ENCODE peak calls at places on chromosomes 16 and 17, in six cellular contexts. B, O, E, S, P and U are unnamed samples.

GRCh38 chr16:1825864-1826690 is 548 bp downstream of the HAGH start:
- DNase-seq in S (peak), O (peak), B (peak), P (peak), E (no peak), U (no peak)

GRCh38 chr17:38582069-38582468 is 23.7 kb downstream of the SRCIN1 start:
- DNase-seq in P (no peak), E (no peak), S (no peak), B (no peak), O (no peak), U (no peak)

GRCh38 chr16:85003076-85003475 is 8.3 kb downstream of the ZDHHC7 start:
- DNase-seq in S (no peak), P (no peak), E (no peak), O (no peak), B (peak), U (peak)

GRCh38 chr17:11986939-11987329 is 10.3 kb downstream of the ZNF18 start:
- DNase-seq in B (peak), P (no peak), O (peak), E (peak), S (peak), U (no peak)

GRCh38 chr16:85028638-85029412 is 1.2 kb downstream of the KIAA0513 start:
- DNase-seq in B (no peak), P (no peak), O (peak), S (peak), E (no peak), U (no peak)

GRCh38 chr17:77316191-77316641 is 175.4 kb downstream of the SEC14L1 start:
- DNase-seq in P (peak), B (peak), E (no peak), S (no peak), O (peak), U (peak)

GRCh38 chr17:73827627-73828241 is 183.5 kb upstream of the SDK2 start:
- DNase-seq in O (no peak), P (no peak), E (no peak), B (peak), S (no peak), U (peak)

GRCh38 chr16:57830890-57831484 is 28.7 kb upstream of the KIFC3 start:
- DNase-seq in S (peak), O (no peak), B (peak), E (no peak), P (no peak), U (no peak)

GRCh38 chr17:77271421-77271820 is 130.7 kb downstream of the SEC14L1 start:
- DNase-seq in B (no peak), O (no peak), P (no peak), S (peak), E (no peak), U (no peak)

GRCh38 chr16:57475711-57476339 is 10.5 kb downstream of the DOK4 start:
- DNase-seq in O (peak), B (peak), P (peak), E (no peak), S (peak), U (peak)

GRCh38 chr17:63369233-63369632 is 76.9 kb downstream of the CYB561 start:
- DNase-seq in O (peak), S (peak), E (no peak), P (no peak), B (no peak), U (no peak)

GRCh38 chr17:8964801-8965393 is 610 bp downstream of the PIK3R5 start:
- DNase-seq in O (no peak), E (no peak), S (no peak), P (no peak), B (no peak), U (peak)

DNA sequence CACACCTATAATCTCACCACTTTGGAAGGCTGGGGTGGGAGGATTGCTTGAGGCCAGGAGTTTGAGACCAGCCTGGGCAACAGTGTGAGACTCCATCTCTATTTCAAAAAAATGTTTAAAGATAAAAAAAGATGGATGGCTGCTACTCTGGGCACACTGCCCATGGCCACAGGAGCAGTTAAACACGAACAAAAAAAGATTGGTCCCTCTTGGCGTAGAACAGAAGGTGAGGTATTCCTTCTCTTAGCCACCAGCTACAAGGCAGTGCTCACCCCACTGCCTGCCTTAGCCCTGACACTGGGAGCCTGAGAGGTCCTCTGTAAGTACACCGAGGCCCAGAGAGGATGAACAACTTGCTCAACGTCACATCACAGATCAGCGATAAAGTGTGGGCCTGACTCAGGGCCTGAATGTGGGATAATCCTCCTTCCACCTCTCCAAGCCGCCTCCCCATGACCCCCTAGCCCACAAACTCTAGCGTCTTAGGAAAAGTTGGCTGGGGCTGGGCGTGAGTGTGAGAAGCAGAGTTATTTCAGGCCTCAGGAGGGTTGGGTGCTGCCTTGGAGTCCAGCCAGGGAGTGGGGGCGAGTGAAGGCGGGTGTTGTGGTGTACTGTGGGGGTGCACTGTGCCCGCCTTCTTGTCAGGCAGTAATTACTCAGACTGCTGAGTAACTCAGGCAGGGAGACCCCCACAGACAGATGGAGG is 2.3 kb upstream of the DPH1 start:
- DNase-seq in B (no peak), P (no peak), O (no peak), S (no peak), E (no peak), U (no peak)
- H3K4ac ChIP-seq in B (no peak), P (no peak), O (no peak), S (no peak), E (no peak), U (no peak)

GRCh38 chr17:40076595-40076994 is 13.8 kb downstream of the THRA start:
- DNase-seq in S (no peak), O (no peak), P (no peak), E (no peak), B (no peak), U (no peak)

GRCh38 chr17:40076101-40076498 is 13.3 kb downstream of the THRA start:
- DNase-seq in P (no peak), O (no peak), B (no peak), E (no peak), S (no peak), U (no peak)

GRCh38 chr17:40074871-40075215 is 12.1 kb downstream of the THRA start:
- DNase-seq in E (no peak), O (no peak), S (no peak), P (no peak), B (no peak), U (no peak)

GRCh38 chr17:40074175-40074512 is 11.4 kb downstream of the THRA start:
- DNase-seq in P (no peak), E (no peak), B (no peak), O (no peak), S (no peak), U (no peak)

GRCh38 chr17:40075216-40076100 is 12.7 kb downstream of the THRA start:
- DNase-seq in E (peak), B (peak), O (peak), S (peak), P (peak), U (peak)
- H3K4ac ChIP-seq in E (no peak), B (no peak), O (peak), S (no peak), P (no peak), U (no peak)

DNA sequence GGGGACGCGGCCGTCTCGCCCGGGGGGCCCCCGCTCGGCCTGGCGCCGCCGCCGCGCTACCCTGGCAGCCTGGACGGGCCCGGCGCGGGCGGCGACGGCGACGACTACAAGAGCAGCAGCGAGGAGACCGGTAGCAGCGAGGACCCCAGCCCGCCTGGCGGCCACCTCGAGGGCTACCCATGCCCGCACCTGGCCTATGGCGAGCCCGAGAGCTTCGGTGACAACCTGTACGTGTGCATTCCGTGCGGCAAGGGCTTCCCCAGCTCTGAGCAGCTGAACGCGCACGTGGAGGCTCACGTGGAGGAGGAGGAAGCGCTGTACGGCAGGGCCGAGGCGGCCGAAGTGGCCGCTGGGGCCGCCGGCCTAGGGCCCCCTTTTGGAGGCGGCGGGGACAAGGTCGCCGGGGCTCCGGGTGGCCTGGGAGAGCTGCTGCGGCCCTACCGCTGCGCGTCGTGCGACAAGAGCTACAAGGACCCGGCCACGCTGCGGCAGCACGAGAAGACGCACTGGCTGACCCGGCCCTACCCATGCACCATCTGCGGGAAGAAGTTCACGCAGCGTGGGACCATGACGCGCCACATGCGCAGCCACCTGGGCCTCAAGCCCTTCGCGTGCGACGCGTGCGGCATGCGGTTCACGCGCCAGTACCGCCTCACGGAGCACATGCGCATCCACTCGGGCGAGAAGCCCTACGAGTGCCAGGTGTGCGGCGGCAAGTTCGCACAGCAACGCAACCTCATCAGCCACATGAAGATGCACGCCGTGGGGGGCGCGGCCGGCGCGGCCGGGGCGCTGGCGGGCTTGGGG is 3.0 kb downstream of the HIC1 start:
- DNase-seq in E (no peak), S (no peak), P (peak), B (peak), O (peak), U (peak)
- H3K4ac ChIP-seq in E (no peak), S (no peak), P (peak), B (no peak), O (peak), U (no peak)

GRCh38 chr17:17701112-17701511 is 19.9 kb downstream of the RAI1 start:
- DNase-seq in S (no peak), B (no peak), P (no peak), O (no peak), E (no peak), U (no peak)
- H3K4ac ChIP-seq in S (no peak), B (no peak), P (no peak), O (peak), E (no peak), U (no peak)

GRCh38 chr16:49640606-49641005 is 215.3 kb downstream of the ZNF423 start:
- DNase-seq in S (no peak), P (no peak), E (no peak), O (no peak), B (no peak), U (no peak)

GRCh38 chr16:49643429-49644142 is 212.3 kb downstream of the ZNF423 start:
- DNase-seq in E (no peak), B (no peak), S (no peak), P (no peak), O (peak), U (no peak)

GRCh38 chr16:49638696-49639629 is 216.9 kb downstream of the ZNF423 start:
- DNase-seq in S (no peak), P (no peak), O (peak), E (no peak), B (no peak), U (no peak)

GRCh38 chr16:49639739-49640388 is 216.0 kb downstream of the ZNF423 start:
- DNase-seq in S (no peak), E (peak), P (peak), O (peak), B (peak), U (no peak)

DNA sequence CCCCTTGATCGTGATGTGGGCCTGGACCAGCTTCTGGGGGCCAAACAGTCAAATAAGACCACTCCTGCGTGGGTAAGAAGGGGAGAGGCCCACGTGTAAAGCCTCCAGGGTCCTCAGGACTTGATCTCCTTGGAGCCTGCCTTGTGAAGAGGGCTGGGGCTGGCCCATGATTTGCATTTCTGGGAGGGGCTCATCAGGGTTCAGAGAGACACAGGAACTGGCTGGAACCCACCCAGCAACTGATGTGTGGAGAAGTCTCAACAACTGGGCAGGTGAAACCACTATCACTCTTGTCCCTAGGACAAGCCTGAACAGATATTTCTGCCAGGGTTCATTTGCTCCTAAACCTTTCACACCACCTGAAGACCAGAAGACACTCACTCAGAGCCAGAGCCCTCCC is 214.7 kb downstream of the ZNF423 start:
- DNase-seq in S (no peak), P (no peak), B (no peak), O (no peak), E (no peak), U (no peak)
- H3K4ac ChIP-seq in S (no peak), P (no peak), B (no peak), O (peak), E (no peak), U (no peak)

DNA sequence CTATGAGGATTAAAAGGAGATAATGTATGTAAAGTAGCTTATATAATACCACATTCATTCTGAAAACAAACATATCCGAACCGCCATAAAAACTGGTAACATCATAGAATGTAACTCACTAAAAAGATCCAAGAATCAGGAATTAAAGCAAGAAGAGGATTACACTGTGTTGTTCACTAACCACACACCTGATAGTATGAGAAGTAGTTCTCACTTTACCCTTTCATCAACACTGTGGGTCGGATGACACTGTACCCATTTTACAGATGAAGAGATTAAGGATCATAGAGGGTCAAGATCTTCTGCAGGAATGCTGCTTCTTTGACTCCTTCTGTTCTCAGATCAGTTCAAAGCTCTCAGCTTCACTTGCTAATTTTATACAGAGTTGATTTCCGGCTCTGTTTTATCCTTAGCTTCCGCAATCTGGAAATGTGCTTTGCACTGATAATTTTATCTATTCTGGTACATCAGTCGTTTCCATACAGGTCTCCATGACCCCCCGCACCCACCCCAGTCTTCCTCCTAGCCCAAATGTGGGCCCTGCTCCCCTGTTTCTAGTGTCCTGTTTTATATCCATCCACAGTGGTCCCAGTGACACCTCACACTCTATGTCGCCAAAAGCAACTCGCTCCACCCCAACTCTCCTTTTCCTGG is 288.5 kb upstream of the CCL2 start:
- DNase-seq in O (no peak), P (no peak), B (no peak), E (no peak), S (no peak), U (no peak)
- H3K4ac ChIP-seq in O (no peak), P (no peak), B (no peak), E (no peak), S (no peak), U (no peak)

DNA sequence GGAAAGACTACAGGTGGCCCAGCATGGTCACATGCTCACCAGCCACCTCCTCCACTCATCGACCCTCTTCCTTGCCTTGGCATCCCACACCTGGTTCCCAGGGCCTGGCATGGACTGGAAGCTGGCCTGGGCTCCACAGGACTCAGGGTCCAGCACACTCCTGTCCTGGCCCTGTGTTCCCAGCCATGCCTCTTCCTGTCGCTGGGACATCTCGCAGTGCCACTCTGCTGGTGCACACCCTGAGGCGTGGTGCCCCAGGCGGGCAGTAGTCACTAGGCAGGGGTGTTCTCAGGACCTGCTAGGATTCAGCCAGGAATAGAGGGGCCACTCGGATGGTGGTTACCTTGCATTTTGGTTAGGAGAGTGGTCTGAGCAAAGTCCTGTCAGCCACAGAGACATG is 99.4 kb downstream of the AMFR start:
- DNase-seq in S (no peak), P (no peak), E (no peak), B (no peak), O (no peak), U (no peak)
- H3K4ac ChIP-seq in S (no peak), P (no peak), E (no peak), B (no peak), O (no peak), U (no peak)

DNA sequence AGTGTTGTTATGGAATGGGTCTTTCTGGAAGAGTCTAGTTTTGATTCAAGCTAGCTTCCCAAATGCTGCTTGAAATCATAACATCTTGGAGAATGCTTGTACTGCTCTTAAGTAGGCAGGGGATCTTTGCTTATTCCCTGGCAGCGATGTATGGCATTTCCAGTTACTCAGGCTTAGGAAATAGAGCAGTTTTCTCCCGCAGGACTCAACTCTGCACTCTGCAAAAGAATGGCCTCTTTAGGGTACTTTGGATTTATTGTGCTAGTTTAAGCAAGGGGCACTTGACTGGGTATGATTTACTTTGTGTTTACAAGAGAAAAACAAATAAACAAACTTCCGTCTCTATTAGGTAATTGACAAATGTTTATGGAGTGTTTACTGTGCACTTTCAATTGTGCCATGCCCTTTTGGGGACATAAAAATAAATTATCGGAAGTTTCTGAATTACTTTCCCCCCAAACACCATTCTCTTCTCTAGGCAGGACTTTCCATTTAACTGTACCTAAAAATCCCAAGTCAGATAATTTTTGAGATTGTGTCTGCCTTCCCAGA is 164.0 kb downstream of the MAP2K6 start:
- DNase-seq in P (no peak), S (no peak), O (no peak), E (no peak), B (no peak), U (no peak)
- H3K4ac ChIP-seq in P (no peak), S (no peak), O (peak), E (no peak), B (no peak), U (no peak)

GRCh38 chr17:81867952-81868673 is 3.0 kb downstream of the ARHGDIA start:
- DNase-seq in O (no peak), S (no peak), E (no peak), P (no peak), B (no peak), U (peak)
- H3K4ac ChIP-seq in O (peak), S (peak), E (no peak), P (peak), B (no peak), U (no peak)